ENCODE peak calls at places on chromosome 17, in six cellular contexts. One of them, this sample, is unnamed.

GRCh38 chr17:34318474-34318873 is 761 bp upstream of the CCL8 start:
- DNase-seq in coronary artery: no peak
- DNase-seq in HCT116: peak; percentile 4
- DNase-seq in uterus: no peak
- DNase-seq in body of pancreas: no peak
- DNase-seq in type B pancreatic cell: no peak
- DNase-seq in this sample: no peak

GRCh38 chr17:34257299-34257985 is 2.4 kb downstream of the CCL2 start:
- DNase-seq in coronary artery: no peak
- DNase-seq in type B pancreatic cell: no peak
- DNase-seq in HCT116: no peak
- DNase-seq in uterus: no peak
- DNase-seq in body of pancreas: no peak
- DNase-seq in this sample: no peak

GRCh38 chr17:59427425-59427921 is 96.0 kb downstream of the YPEL2 start:
- DNase-seq in HCT116: no peak
- DNase-seq in type B pancreatic cell: no peak
- DNase-seq in uterus: peak; percentile 36
- DNase-seq in body of pancreas: no peak
- DNase-seq in coronary artery: no peak
- DNase-seq in this sample: peak; percentile 50

GRCh38 chr17:75428775-75429469 is 23.4 kb upstream of the GRB2 start:
- DNase-seq in body of pancreas: no peak
- DNase-seq in coronary artery: no peak
- DNase-seq in HCT116: no peak
- DNase-seq in type B pancreatic cell: no peak
- DNase-seq in uterus: peak; percentile 24
- DNase-seq in this sample: no peak

GRCh38 chr17:82823004-82823403 is 16.8 kb downstream of the ZNF750 start:
- DNase-seq in HCT116: no peak
- DNase-seq in type B pancreatic cell: no peak
- DNase-seq in body of pancreas: no peak
- DNase-seq in uterus: no peak
- DNase-seq in coronary artery: no peak
- DNase-seq in this sample: no peak

GRCh38 chr17:34670618-34671017 is 91.2 kb downstream of the TMEM132E start:
- DNase-seq in uterus: no peak
- DNase-seq in type B pancreatic cell: no peak
- DNase-seq in coronary artery: no peak
- DNase-seq in HCT116: no peak
- DNase-seq in body of pancreas: no peak
- DNase-seq in this sample: no peak

GRCh38 chr17:56785396-56785795 is 48.3 kb downstream of the C17orf67 start:
- DNase-seq in type B pancreatic cell: no peak
- DNase-seq in body of pancreas: no peak
- DNase-seq in uterus: no peak
- DNase-seq in coronary artery: peak; percentile 45
- DNase-seq in HCT116: no peak
- DNase-seq in this sample: no peak

GRCh38 chr17:58375216-58375615 is 23.2 kb upstream of the SUPT4H1 start:
- DNase-seq in uterus: no peak
- DNase-seq in type B pancreatic cell: no peak
- DNase-seq in HCT116: no peak
- DNase-seq in body of pancreas: no peak
- DNase-seq in coronary artery: no peak
- DNase-seq in this sample: no peak

GRCh38 chr17:20116683-20117309 is 107.6 kb downstream of the SPECC1 start:
- DNase-seq in body of pancreas: peak; percentile 65
- DNase-seq in uterus: peak; percentile 56
- DNase-seq in HCT116: peak; percentile 53
- DNase-seq in coronary artery: no peak
- DNase-seq in type B pancreatic cell: no peak
- DNase-seq in this sample: peak; percentile 56

GRCh38 chr17:76246080-76247066 is 6.1 kb upstream of the RNF157 start:
- DNase-seq in HCT116: no peak
- DNase-seq in coronary artery: no peak
- DNase-seq in body of pancreas: peak; percentile 21
- DNase-seq in type B pancreatic cell: no peak
- DNase-seq in uterus: no peak
- DNase-seq in this sample: peak; percentile 87

GRCh38 chr17:47727704-47728036 is 5.4 kb upstream of the TBX21 start:
- DNase-seq in coronary artery: no peak
- DNase-seq in HCT116: no peak
- DNase-seq in body of pancreas: no peak
- DNase-seq in uterus: no peak
- DNase-seq in type B pancreatic cell: no peak
- DNase-seq in this sample: no peak

GRCh38 chr17:4623249-4623648 is 18.2 kb downstream of the ALOX15 start:
- DNase-seq in uterus: no peak
- DNase-seq in coronary artery: no peak
- DNase-seq in body of pancreas: no peak
- DNase-seq in HCT116: no peak
- DNase-seq in type B pancreatic cell: no peak
- DNase-seq in this sample: no peak

GRCh38 chr17:10198509-10199249 is at the start of gene GAS7:
- DNase-seq in uterus: peak; percentile 69
- DNase-seq in body of pancreas: peak; percentile 45
- DNase-seq in type B pancreatic cell: peak; percentile 82
- DNase-seq in HCT116: no peak
- DNase-seq in coronary artery: no peak
- DNase-seq in this sample: peak; percentile 82

GRCh38 chr17:10316986-10317834 is 55.6 kb downstream of the MYH13 start:
- DNase-seq in coronary artery: no peak
- DNase-seq in body of pancreas: peak; percentile 74
- DNase-seq in uterus: peak; percentile 71
- DNase-seq in HCT116: peak; percentile 31
- DNase-seq in type B pancreatic cell: no peak
- DNase-seq in this sample: peak; percentile 70

GRCh38 chr17:81251091-81251942 is 12.2 kb downstream of the NDUFAF8 start:
- DNase-seq in uterus: no peak
- DNase-seq in HCT116: no peak
- DNase-seq in coronary artery: no peak
- DNase-seq in body of pancreas: peak; percentile 38
- DNase-seq in type B pancreatic cell: no peak
- DNase-seq in this sample: no peak

GRCh38 chr17:64150237-64151015 is 20.5 kb upstream of the ERN1 start:
- DNase-seq in coronary artery: no peak
- DNase-seq in uterus: no peak
- DNase-seq in body of pancreas: peak; percentile 95
- DNase-seq in HCT116: no peak
- DNase-seq in type B pancreatic cell: no peak
- DNase-seq in this sample: no peak

GRCh38 chr17:8124350-8125195 is 667 bp upstream of the HES7 start:
- DNase-seq in coronary artery: no peak
- DNase-seq in uterus: no peak
- DNase-seq in type B pancreatic cell: no peak
- DNase-seq in HCT116: no peak
- DNase-seq in body of pancreas: no peak
- DNase-seq in this sample: no peak

GRCh38 chr17:75352079-75352569 is 53.4 kb downstream of the GRB2 start:
- DNase-seq in body of pancreas: peak; percentile 53
- DNase-seq in coronary artery: no peak
- DNase-seq in HCT116: no peak
- DNase-seq in type B pancreatic cell: no peak
- DNase-seq in uterus: no peak
- DNase-seq in this sample: no peak

GRCh38 chr17:14069251-14069981 is at the start of gene COX10:
- DNase-seq in body of pancreas: peak; percentile 90
- DNase-seq in type B pancreatic cell: peak; percentile 89
- DNase-seq in HCT116: peak; percentile 73
- DNase-seq in coronary artery: peak; percentile 88
- DNase-seq in uterus: peak; percentile 76
- DNase-seq in this sample: peak; percentile 90

GRCh38 chr17:27746881-27747280 is 53.4 kb downstream of the NOS2 start:
- DNase-seq in coronary artery: no peak
- DNase-seq in uterus: no peak
- DNase-seq in HCT116: no peak
- DNase-seq in type B pancreatic cell: no peak
- DNase-seq in body of pancreas: no peak
- DNase-seq in this sample: no peak

GRCh38 chr17:46163316-46163715 is 29.9 kb downstream of the KANSL1 start:
- DNase-seq in HCT116: no peak
- DNase-seq in body of pancreas: no peak
- DNase-seq in type B pancreatic cell: no peak
- DNase-seq in uterus: no peak
- DNase-seq in coronary artery: no peak
- DNase-seq in this sample: no peak

GRCh38 chr17:78179372-78179771 is 7.5 kb downstream of the TK1 start:
- DNase-seq in coronary artery: peak; percentile 88
- DNase-seq in type B pancreatic cell: no peak
- DNase-seq in body of pancreas: peak; percentile 56
- DNase-seq in HCT116: no peak
- DNase-seq in uterus: peak; percentile 38
- DNase-seq in this sample: no peak

GRCh38 chr17:29577778-29578211 is 9.3 kb downstream of the TP53I13 start:
- DNase-seq in HCT116: no peak
- DNase-seq in type B pancreatic cell: no peak
- DNase-seq in coronary artery: no peak
- DNase-seq in uterus: peak; percentile 43
- DNase-seq in body of pancreas: no peak
- DNase-seq in this sample: no peak

GRCh38 chr17:76969598-76970172 is 101.5 kb downstream of the MGAT5B start:
- DNase-seq in HCT116: no peak
- DNase-seq in uterus: no peak
- DNase-seq in type B pancreatic cell: no peak
- DNase-seq in coronary artery: no peak
- DNase-seq in body of pancreas: peak; percentile 8
- DNase-seq in this sample: no peak

GRCh38 chr17:67403483-67403882 is 26.4 kb downstream of the PITPNC1 start:
- DNase-seq in uterus: no peak
- DNase-seq in HCT116: no peak
- DNase-seq in type B pancreatic cell: no peak
- DNase-seq in coronary artery: no peak
- DNase-seq in body of pancreas: no peak
- DNase-seq in this sample: no peak

GRCh38 chr17:40463122-40463550 is 19.9 kb downstream of the IGFBP4 start:
- DNase-seq in HCT116: no peak
- DNase-seq in body of pancreas: no peak
- DNase-seq in coronary artery: no peak
- DNase-seq in uterus: no peak
- DNase-seq in type B pancreatic cell: no peak
- DNase-seq in this sample: no peak
- TF ChIP-seq CTCF in HCT116: no peak
- TF ChIP-seq CTCF in body of pancreas: no peak
- TF ChIP-seq CTCF in coronary artery: no peak
- TF ChIP-seq CTCF in uterus: no peak
- TF ChIP-seq CTCF in type B pancreatic cell: no peak
- TF ChIP-seq CTCF in this sample: no peak

GRCh38 chr17:30975042-30975820 is 4.4 kb downstream of the RNF135 start:
- DNase-seq in coronary artery: no peak
- DNase-seq in HCT116: no peak
- DNase-seq in uterus: no peak
- DNase-seq in type B pancreatic cell: no peak
- DNase-seq in body of pancreas: no peak
- DNase-seq in this sample: no peak

GRCh38 chr17:30969989-30970680 is 704 bp upstream of the RNF135 start:
- DNase-seq in HCT116: no peak
- DNase-seq in uterus: no peak
- DNase-seq in type B pancreatic cell: no peak
- DNase-seq in coronary artery: no peak
- DNase-seq in body of pancreas: peak; percentile 38
- DNase-seq in this sample: no peak

GRCh38 chr17:30970757-30971567 is at the start of gene RNF135:
- DNase-seq in HCT116: peak; percentile 63
- DNase-seq in coronary artery: peak; percentile 90
- DNase-seq in uterus: peak; percentile 83
- DNase-seq in type B pancreatic cell: peak; percentile 83
- DNase-seq in body of pancreas: peak; percentile 89
- DNase-seq in this sample: peak; percentile 83
- TF ChIP-seq CTCF in HCT116: no peak
- TF ChIP-seq CTCF in coronary artery: no peak
- TF ChIP-seq CTCF in uterus: peak; percentile 58
- TF ChIP-seq CTCF in type B pancreatic cell: peak; percentile 74
- TF ChIP-seq CTCF in body of pancreas: peak; percentile 48
- TF ChIP-seq CTCF in this sample: no peak

DNA sequence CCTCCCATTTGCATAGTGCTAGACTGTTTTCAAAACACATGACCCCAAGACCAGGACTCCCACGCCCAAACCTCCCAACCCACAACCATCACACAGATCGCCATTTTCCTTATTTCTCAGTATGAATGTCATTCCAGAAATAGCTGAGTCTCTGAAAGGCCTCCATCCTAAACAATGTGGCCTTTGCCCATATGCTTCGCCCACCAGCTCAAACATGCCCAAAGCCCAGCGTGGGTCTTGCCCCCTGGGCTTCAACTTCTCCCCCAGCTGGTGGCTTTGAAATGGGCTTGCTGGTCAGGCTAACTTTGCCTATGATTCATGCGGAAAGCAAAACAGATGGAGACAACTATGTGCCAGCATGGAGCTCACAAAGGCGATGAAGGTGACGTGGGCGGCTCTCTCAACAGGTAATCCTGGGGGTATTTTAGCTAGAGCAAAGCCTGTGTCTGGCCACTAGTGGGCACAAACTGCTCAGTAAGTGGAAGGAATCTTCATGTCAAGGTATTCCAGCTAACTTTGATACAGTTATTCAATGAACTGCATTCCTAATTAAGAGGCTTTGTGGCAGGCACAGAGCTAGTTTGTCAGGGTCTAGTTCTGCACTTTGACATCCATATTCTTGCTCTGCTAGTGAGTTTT is 17.1 kb downstream of the PMP22 start:
- DNase-seq in uterus: no peak
- DNase-seq in body of pancreas: no peak
- DNase-seq in HCT116: no peak
- DNase-seq in type B pancreatic cell: no peak
- DNase-seq in coronary artery: no peak
- DNase-seq in this sample: no peak
- TF ChIP-seq CTCF in uterus: no peak
- TF ChIP-seq CTCF in body of pancreas: no peak
- TF ChIP-seq CTCF in HCT116: peak; percentile 62
- TF ChIP-seq CTCF in type B pancreatic cell: peak; percentile 61
- TF ChIP-seq CTCF in coronary artery: no peak
- TF ChIP-seq CTCF in this sample: no peak

DNA sequence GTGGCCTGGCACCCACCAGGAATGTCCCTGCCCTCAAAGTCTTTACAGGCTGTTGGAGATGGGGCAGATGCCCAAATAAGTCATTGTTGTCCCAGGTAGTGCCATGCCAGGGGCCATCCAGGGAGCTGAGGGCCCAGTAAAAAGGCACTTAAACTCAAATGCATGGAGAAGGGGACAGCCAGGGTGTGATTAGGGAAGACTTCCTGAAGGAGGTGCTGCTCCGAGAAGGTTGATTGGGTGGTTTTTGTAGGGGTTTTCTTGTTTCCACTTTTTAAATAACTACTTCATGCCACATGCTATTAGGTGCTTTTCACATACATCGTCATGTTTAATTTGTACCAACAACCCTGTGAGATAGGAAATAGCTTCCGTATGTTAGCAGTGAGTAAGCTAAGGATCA is 66.9 kb downstream of the RAI1 start:
- DNase-seq in coronary artery: no peak
- DNase-seq in HCT116: no peak
- DNase-seq in uterus: no peak
- DNase-seq in body of pancreas: no peak
- DNase-seq in type B pancreatic cell: no peak
- DNase-seq in this sample: no peak
- TF ChIP-seq CTCF in coronary artery: no peak
- TF ChIP-seq CTCF in HCT116: peak; percentile 38
- TF ChIP-seq CTCF in uterus: no peak
- TF ChIP-seq CTCF in body of pancreas: no peak
- TF ChIP-seq CTCF in type B pancreatic cell: peak; percentile 50
- TF ChIP-seq CTCF in this sample: no peak